ENCODE peak calls at places on chromosomes 12 and 14, in six cellular contexts. V is AG04450, B is fibroblast of lung, F is IMR-90, X is hepatocyte, I is esophagus squamous epithelium. P is an unnamed sample. For H3K27me3, the result is how much of the 10 kb centered on the place peaks cover.

GRCh38 chr14:76917158-76917596 is 91.0 kb downstream of the LRRC74A start:
- DNase-seq in B (peak), X (peak), F (peak), V (no peak), I (no peak), P (no peak)

GRCh38 chr14:32509632-32510187 is 180.6 kb downstream of the AKAP6 start:
- DNase-seq in B (peak), V (peak), F (peak), I (no peak), X (peak), P (peak)

GRCh38 chr12:123164222-123164621 is 13.3 kb upstream of the PITPNM2 start:
- DNase-seq in F (no peak), I (no peak), B (no peak), V (no peak), X (no peak), P (no peak)

GRCh38 chr12:90331821-90332220 is 623.2 kb downstream of the CCER1 start:
- DNase-seq in X (no peak), F (no peak), I (no peak), B (no peak), V (no peak), P (no peak)

GRCh38 chr12:124143726-124144125 is 151.2 kb upstream of the RFLNA start:
- DNase-seq in V (no peak), F (no peak), B (no peak), I (no peak), X (peak), P (no peak)

GRCh38 chr12:12885060-12885792 is 6.1 kb upstream of the GPRC5A start:
- DNase-seq in V (no peak), I (no peak), F (no peak), B (peak), X (peak), P (no peak)

GRCh38 chr14:74616996-74617700 is 5.1 kb upstream of the LTBP2 start:
- DNase-seq in V (no peak), I (no peak), X (no peak), B (peak), F (no peak), P (no peak)

GRCh38 chr12:93702707-93703305 is 25.6 kb downstream of the CRADD start:
- DNase-seq in V (no peak), F (no peak), X (no peak), B (no peak), I (no peak), P (no peak)

GRCh38 chr12:79233341-79233761 is 368.8 kb downstream of the SYT1 start:
- DNase-seq in I (no peak), X (no peak), F (no peak), B (no peak), V (no peak), P (no peak)

GRCh38 chr12:123475256-123475703 is 17.3 kb downstream of the SNRNP35 start:
- DNase-seq in X (no peak), I (no peak), F (no peak), V (no peak), B (no peak), P (no peak)

GRCh38 chr12:123483602-123484273 is 25.8 kb downstream of the SNRNP35 start:
- DNase-seq in F (no peak), V (no peak), B (peak), X (no peak), I (no peak), P (no peak)

GRCh38 chr12:131222271-131223139 is 268.8 kb downstream of the ADGRD1 start:
- DNase-seq in V (no peak), I (no peak), B (no peak), F (no peak), X (no peak), P (no peak)

GRCh38 chr12:119835068-119835467 is 42.1 kb downstream of the CIT start:
- DNase-seq in V (no peak), I (no peak), B (no peak), F (peak), X (peak), P (no peak)

GRCh38 chr14:69535230-69535848 is 39.3 kb downstream of the CCDC177 start:
- DNase-seq in V (peak), I (no peak), X (peak), B (peak), F (peak), P (no peak)

GRCh38 chr14:95674613-95675012 is 11.6 kb upstream of the TCL1B start:
- DNase-seq in V (no peak), F (no peak), B (no peak), I (no peak), X (peak), P (no peak)

GRCh38 chr14:57189070-57189469 is 79.6 kb downstream of the EXOC5 start:
- DNase-seq in I (no peak), X (peak), F (peak), B (peak), V (no peak), P (no peak)

GRCh38 chr14:104778694-104779331 is 16.7 kb downstream of the AKT1 start:
- DNase-seq in V (no peak), F (no peak), B (no peak), I (no peak), X (no peak), P (no peak)

GRCh38 chr12:42981379-42981778 is 391.8 kb upstream of the PRICKLE1 start:
- DNase-seq in V (no peak), X (no peak), I (no peak), F (peak), B (peak), P (peak)

GRCh38 chr14:104223810-104224515 is 85.6 kb downstream of the KIF26A start:
- DNase-seq in B (no peak), V (no peak), X (peak), F (no peak), I (no peak), P (no peak)

GRCh38 chr12:108305520-108305919 is 33.6 kb downstream of the CMKLR1 start:
- DNase-seq in B (peak), X (peak), V (peak), I (no peak), F (peak), P (peak)

GRCh38 chr12:30694412-30694955 is 1.2 kb downstream of the IPO8 start:
- DNase-seq in I (no peak), B (no peak), V (no peak), F (peak), X (peak), P (no peak)

GRCh38 chr12:113149361-113150150 is at the start of gene CFAP73:
- DNase-seq in X (peak), B (peak), I (no peak), F (peak), V (peak), P (peak)

GRCh38 chr12:8018666-8019581 is 13.6 kb upstream of the FOXJ2 start:
- DNase-seq in I (no peak), X (no peak), B (peak), F (no peak), V (no peak), P (no peak)

GRCh38 chr14:74942608-74943007 is 12.8 kb downstream of the PGF start:
- DNase-seq in F (no peak), I (no peak), V (no peak), X (no peak), B (no peak), P (no peak)

GRCh38 chr14:76920572-76921175 is 94.5 kb downstream of the LRRC74A start:
- DNase-seq in F (no peak), X (peak), B (peak), I (no peak), V (no peak), P (no peak)

GRCh38 chr12:47561746-47562145 is 144.1 kb downstream of the RPAP3 start:
- DNase-seq in X (no peak), B (peak), I (no peak), V (no peak), F (no peak), P (no peak)

GRCh38 chr12:108696111-108696995 is 35.0 kb downstream of the CORO1C start:
- DNase-seq in X (peak), F (peak), V (peak), B (peak), I (no peak), P (peak)

GRCh38 chr12:75207338-75208083 is 2.1 kb downstream of the KCNC2 start:
- DNase-seq in X (no peak), F (no peak), V (no peak), I (no peak), B (no peak), P (no peak)

GRCh38 chr12:103504606-103505005 is 8.8 kb upstream of the C12orf42 start:
- DNase-seq in I (no peak), X (no peak), B (no peak), F (no peak), V (no peak), P (no peak)

GRCh38 chr12:103499571-103499970 is 3.8 kb upstream of the C12orf42 start:
- DNase-seq in V (no peak), X (no peak), F (no peak), B (no peak), I (no peak), P (no peak)

GRCh38 chr12:103505371-103506236 is 9.8 kb upstream of the C12orf42 start:
- DNase-seq in V (no peak), F (no peak), X (no peak), B (peak), I (no peak), P (no peak)

GRCh38 chr12:103501447-103501846 is 5.7 kb upstream of the C12orf42 start:
- DNase-seq in I (no peak), V (no peak), B (no peak), F (no peak), X (no peak), P (no peak)

GRCh38 chr12:103503546-103504480 is 8.0 kb upstream of the C12orf42 start:
- DNase-seq in I (no peak), V (no peak), X (peak), B (no peak), F (no peak), P (no peak)
- TF ChIP-seq CTCF in I (peak), V (no peak), X (peak), B (no peak), F (no peak), P (no peak)

DNA sequence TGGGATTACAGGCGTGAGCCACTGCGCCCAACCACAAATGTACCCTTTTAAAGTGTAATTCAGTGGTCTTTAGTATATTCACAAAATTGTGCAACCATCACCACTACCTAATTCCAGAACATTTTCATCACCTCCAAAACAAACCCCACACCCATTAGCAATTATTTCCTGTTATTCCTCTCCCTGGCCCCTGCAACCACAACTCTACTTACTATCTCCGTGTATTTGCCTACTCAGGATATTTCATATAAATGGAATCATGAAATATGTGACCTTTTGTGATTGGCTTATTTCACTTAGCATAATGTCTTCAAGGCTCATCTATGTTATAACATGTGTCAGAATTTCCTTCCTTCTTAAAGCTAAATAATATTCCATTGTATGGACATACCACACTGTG is 16.0 kb upstream of the AQP2 start:
- DNase-seq in V (no peak), X (no peak), I (no peak), B (no peak), F (no peak), P (no peak)
- H3K27me3 ChIP-seq in V (under half), X (under half), I (under half), B (under half), F (under half), P (under half)

GRCh38 chr12:25152055-25152454 is 42.9 kb downstream of the DNAI7 start:
- DNase-seq in I (no peak), F (no peak), V (no peak), B (no peak), X (no peak), P (no peak)

GRCh38 chr12:25151476-25151875 is 43.5 kb downstream of the DNAI7 start:
- DNase-seq in F (peak), X (peak), B (peak), V (peak), I (no peak), P (peak)

GRCh38 chr12:25155031-25155576 is 39.9 kb downstream of the DNAI7 start:
- DNase-seq in B (peak), F (peak), V (peak), X (peak), I (no peak), P (peak)
- TF ChIP-seq CTCF in B (peak), F (peak), V (peak), X (peak), I (peak), P (peak)

GRCh38 chr12:72271741-72272661 is at the start of gene TRHDE:
- DNase-seq in V (no peak), F (peak), B (peak), X (peak), I (no peak), P (no peak)

GRCh38 chr12:72272731-72273498 is 745 bp downstream of the TRHDE start:
- DNase-seq in F (peak), X (peak), V (no peak), I (no peak), B (peak), P (no peak)

GRCh38 chr12:72273851-72274284 is 1.7 kb downstream of the TRHDE start:
- DNase-seq in I (no peak), X (no peak), F (no peak), B (no peak), V (no peak), P (no peak)

GRCh38 chr12:72274926-72275325 is 2.8 kb downstream of the TRHDE start:
- DNase-seq in F (peak), I (no peak), X (peak), V (no peak), B (no peak), P (no peak)

DNA sequence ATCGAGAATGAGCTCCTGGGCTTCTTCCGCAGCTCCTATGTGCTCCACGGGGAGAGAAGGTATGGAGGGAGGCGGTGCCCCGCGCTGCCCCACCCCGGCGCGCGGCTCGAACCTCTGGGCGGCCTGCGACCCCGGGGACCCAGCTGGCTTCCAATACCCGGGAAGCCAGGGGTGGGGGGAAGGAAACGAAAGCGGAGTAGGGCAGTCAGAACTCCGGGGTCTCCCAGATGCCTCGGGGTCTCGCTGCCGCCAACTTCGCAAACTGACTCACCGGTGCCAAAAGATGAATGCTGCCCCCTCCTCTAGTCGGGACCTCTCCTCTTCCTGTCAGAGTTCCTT is 1.3 kb downstream of the TRHDE start:
- DNase-seq in F (no peak), V (no peak), X (no peak), B (no peak), I (no peak), P (no peak)
- H3K27me3 ChIP-seq in F (under half), V (under half), X (under half), B (under half), I (under half), P (under half)

GRCh38 chr14:91484186-91484585 is 25.9 kb downstream of the PPP4R3A start:
- DNase-seq in V (no peak), I (no peak), F (no peak), B (no peak), X (no peak), P (no peak)
- TF ChIP-seq CTCF in V (no peak), I (no peak), F (no peak), B (no peak), X (no peak), P (no peak)

GRCh38 chr12:4909397-4909733 is 340 bp upstream of the KCNA1 start:
- DNase-seq in B (peak), F (no peak), V (no peak), X (peak), I (no peak), P (no peak)
- H3K27me3 ChIP-seq in B (under half), F (under half), V (half or more), X (half or more), I (under half), P (under half)

DNA sequence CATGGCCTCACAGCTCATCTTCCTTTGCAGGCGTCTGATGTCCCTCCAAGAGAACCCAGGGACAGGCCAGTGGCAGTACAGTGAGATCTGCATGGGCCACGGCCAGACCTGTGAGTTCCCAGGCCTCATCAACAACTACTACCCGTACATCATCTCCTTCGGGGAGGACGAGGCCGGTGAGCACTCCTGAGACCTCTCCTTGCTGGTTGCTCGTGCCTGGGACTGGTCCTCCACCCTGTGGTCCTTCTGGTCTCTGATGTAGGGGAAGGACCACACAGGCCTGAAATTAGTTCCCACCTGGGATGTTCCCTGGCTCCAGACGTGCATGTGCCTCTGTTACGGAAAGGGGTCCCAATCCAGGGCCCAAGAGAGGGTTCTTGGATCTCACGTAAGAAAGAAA is 17.9 kb downstream of the HHIPL1 start:
- DNase-seq in I (no peak), F (no peak), V (no peak), X (no peak), B (no peak), P (no peak)
- TF ChIP-seq CTCF in I (no peak), F (no peak), V (no peak), X (no peak), B (no peak), P (no peak)

GRCh38 chr12:117098071-117098360 is 1.2 kb downstream of the TESC start:
- DNase-seq in V (no peak), B (no peak), F (no peak), I (no peak), X (no peak), P (no peak)
- H3K27me3 ChIP-seq in V (half or more), B (half or more), F (half or more), I (under half), X (half or more), P (under half)

DNA sequence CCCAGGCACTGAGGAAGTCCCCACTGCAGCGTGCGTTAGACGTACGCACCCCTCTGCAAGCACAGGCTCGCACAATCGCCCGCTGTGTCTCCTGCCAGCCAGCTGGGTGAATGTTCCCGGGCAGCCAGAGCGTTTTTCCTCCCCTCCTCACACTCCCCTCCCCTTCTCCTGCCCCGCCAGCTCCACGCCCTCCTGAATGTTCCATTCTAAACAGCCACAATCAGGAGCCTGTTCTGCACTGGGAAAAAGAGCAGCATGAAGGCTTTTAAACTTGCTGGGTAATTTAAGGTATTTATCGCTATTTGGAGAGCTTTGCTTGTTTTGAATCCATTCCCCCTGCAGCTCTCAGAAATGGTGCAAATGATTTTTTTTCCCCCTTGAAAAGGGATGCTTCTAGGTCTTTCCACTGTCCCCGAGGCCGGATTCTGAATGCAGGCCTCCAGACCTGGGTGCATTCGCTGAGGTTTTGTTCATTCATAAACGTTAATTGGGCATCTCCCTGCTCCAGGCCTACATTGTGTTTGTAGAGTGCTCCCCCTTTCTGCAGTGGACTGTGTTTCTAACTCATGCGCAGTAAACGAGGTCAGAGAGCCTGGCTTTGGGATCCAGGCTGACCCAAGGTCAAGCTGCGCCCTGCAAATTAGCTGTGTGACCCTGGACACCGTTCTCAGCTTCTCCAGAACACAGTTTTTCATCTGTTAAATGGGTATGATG is 212.5 kb downstream of the CHST11 start:
- DNase-seq in F (no peak), I (no peak), X (peak), B (no peak), V (no peak), P (no peak)
- TF ChIP-seq CTCF in F (no peak), I (no peak), X (peak), B (peak), V (no peak), P (peak)

GRCh38 chr12:52091061-52091460 is 11.6 kb downstream of the SMIM41 start:
- DNase-seq in X (no peak), I (no peak), V (no peak), F (no peak), B (no peak), P (no peak)

GRCh38 chr12:52090291-52090690 is 10.8 kb downstream of the SMIM41 start:
- DNase-seq in V (no peak), I (no peak), B (no peak), F (no peak), X (no peak), P (no peak)

GRCh38 chr12:52089491-52089890 is 10.0 kb downstream of the SMIM41 start:
- DNase-seq in V (no peak), X (no peak), I (no peak), F (no peak), B (no peak), P (no peak)

GRCh38 chr12:52093346-52093745 is 13.8 kb downstream of the SMIM41 start:
- DNase-seq in F (no peak), X (no peak), B (no peak), I (no peak), V (no peak), P (no peak)

GRCh38 chr12:52091869-52092268 is 12.4 kb downstream of the SMIM41 start:
- DNase-seq in B (no peak), F (no peak), V (no peak), I (no peak), X (no peak), P (no peak)
- H3K27me3 ChIP-seq in B (under half), F (under half), V (under half), I (under half), X (under half), P (under half)

P was measured in BJ.